ENCODE peak calls at places on chromosomes 3 and 15, in five cellular contexts. O is activated CD4-positive, CD25-positive, alpha-beta regulatory T cell; D is GM20000; B is HEK293T; I is T-helper 2 cell treated with Interferon-gamma antibody and Interleukin-4, amounts not matched to agents 5 μg/mL and 100 μg/mL, for 36 hours. S is an unnamed sample.

GRCh38 chr15:35674873-35675781 is 129.2 kb upstream of the DPH6 start:
- DNase-seq in I (no peak), B (no peak), D (no peak), O (no peak), S (peak; percentile 62)

GRCh38 chr3:77682162-77682561 is 642.3 kb downstream of the ROBO2 start:
- DNase-seq in I (no peak), O (no peak), B (no peak), D (no peak), S (no peak)

GRCh38 chr3:163878396-163878795 is 1199.9 kb downstream of the SI start:
- DNase-seq in B (no peak), O (no peak), I (no peak), D (no peak), S (no peak)

GRCh38 chr15:50163719-50164410 is 18.1 kb upstream of the SLC27A2 start:
- DNase-seq in B (no peak), D (no peak), O (no peak), I (no peak), S (no peak)

GRCh38 chr3:5093786-5094185 is 28.3 kb upstream of the ARL8B start:
- DNase-seq in I (no peak), D (no peak), B (no peak), O (no peak), S (no peak)

GRCh38 chr3:195209836-195210551 is 61.0 kb downstream of the XXYLT1 start:
- DNase-seq in B (no peak), I (no peak), O (no peak), D (no peak), S (peak; percentile 64)

GRCh38 chr3:41330465-41330864 is 131.2 kb downstream of the CTNNB1 start:
- DNase-seq in B (no peak), O (no peak), D (no peak), I (no peak), S (no peak)

GRCh38 chr3:51382076-51382745 is 2.9 kb upstream of the MANF start:
- DNase-seq in B (no peak), O (no peak), I (no peak), D (no peak), S (no peak)

GRCh38 chr3:170469151-170470062 is 50.7 kb downstream of the CLDN11 start:
- DNase-seq in B (no peak), D (no peak), O (no peak), I (no peak), S (peak; percentile 63)

GRCh38 chr15:32878849-32879795 is 161.3 kb downstream of the GREM1 start:
- DNase-seq in B (no peak), I (no peak), D (no peak), O (no peak), S (peak; percentile 42)

GRCh38 chr15:99712415-99712814 is 20.8 kb downstream of the LYSMD4 start:
- DNase-seq in D (no peak), I (no peak), O (no peak), B (no peak), S (no peak)

S was measured in AG20443.